ENCODE peak calls at places on chromosomes 1 and 21, in ten cellular contexts. P is BJ, C is prostate gland, M is mammary epithelial cell, H is nephron progenitor cell, E is BE2C, B is endothelial cell of umbilical vein, S is GM12865, O is left lung, F is lower lobe of right lung. W is an unnamed sample.

GRCh38 chr1:53587252-53587992 is 128.2 kb downstream of the DMRTB1 start:
- DNase-seq in P (no peak), C (no peak), M (no peak), H (no peak), E (no peak), B (no peak), S (no peak), O (no peak), F (no peak), W (no peak)

GRCh38 chr1:7967206-7967605 is 5.7 kb downstream of the PARK7 start:
- DNase-seq in P (no peak), C (no peak), M (no peak), H (no peak), E (no peak), B (peak; percentile 12), S (no peak), O (no peak), F (no peak), W (no peak)

GRCh38 chr1:203323587-203323986 is 18.3 kb downstream of the BTG2 start:
- DNase-seq in P (no peak), C (no peak), M (no peak), H (no peak), E (no peak), B (no peak), S (no peak), O (no peak), F (peak; percentile 64), W (no peak)

GRCh38 chr1:50822035-50822776 is 137.9 kb downstream of the FAF1 start:
- DNase-seq in P (no peak), C (no peak), M (peak; percentile 7), H (no peak), E (no peak), B (no peak), S (no peak), O (no peak), F (no peak), W (peak; percentile 22)

GRCh38 chr1:246404078-246404477 is 103.0 kb downstream of the SMYD3 start:
- DNase-seq in P (no peak), C (no peak), M (no peak), H (no peak), E (no peak), B (no peak), S (no peak), O (no peak), F (no peak), W (no peak)

GRCh38 chr1:112618114-112618720 is 724 bp downstream of the ST7L start:
- DNase-seq in P (no peak), C (no peak), M (peak; percentile 35), H (no peak), E (no peak), B (peak; percentile 64), S (peak; percentile 66), O (no peak), F (no peak), W (peak; percentile 39)

GRCh38 chr21:19326581-19327319 is 923.2 kb upstream of the TMPRSS15 start:
- DNase-seq in P (no peak), C (no peak), M (no peak), H (no peak), E (peak; percentile 29), B (no peak), S (no peak), O (no peak), F (no peak), W (no peak)

GRCh38 chr1:10909697-10910489 is 102.6 kb upstream of the TARDBP start:
- DNase-seq in P (no peak), C (peak; percentile 36), M (peak; percentile 27), H (peak; percentile 68), E (peak; percentile 78), B (peak; percentile 4), S (peak; percentile 72), O (peak; percentile 87), F (peak; percentile 86), W (peak; percentile 86)

GRCh38 chr1:177287996-177288395 is 117.2 kb downstream of the BRINP2 start:
- DNase-seq in P (no peak), C (no peak), M (no peak), H (no peak), E (no peak), B (peak; percentile 4), S (no peak), O (no peak), F (no peak), W (no peak)

GRCh38 chr21:43203523-43204080 is 34.8 kb downstream of the CRYAA start:
- DNase-seq in P (no peak), C (no peak), M (no peak), H (no peak), E (no peak), B (no peak), S (no peak), O (no peak), F (no peak), W (no peak)

GRCh38 chr1:101697057-101697456 is 299.7 kb downstream of the OLFM3 start:
- DNase-seq in P (no peak), C (no peak), M (peak; percentile 1), H (no peak), E (no peak), B (peak; percentile 5), S (no peak), O (no peak), F (no peak), W (no peak)

GRCh38 chr1:167582064-167582463 is 28.5 kb upstream of the CREG1 start:
- DNase-seq in P (no peak), C (no peak), M (no peak), H (no peak), E (no peak), B (no peak), S (no peak), O (no peak), F (no peak), W (no peak)

GRCh38 chr1:221994274-221994698 is 252.4 kb upstream of the DUSP10 start:
- DNase-seq in P (no peak), C (no peak), M (peak; percentile 90), H (no peak), E (no peak), B (no peak), S (peak; percentile 45), O (no peak), F (no peak), W (peak; percentile 24)

GRCh38 chr1:185284533-185285244 is 32.4 kb downstream of the IVNS1ABP start:
- DNase-seq in P (no peak), C (no peak), M (no peak), H (no peak), E (no peak), B (no peak), S (no peak), O (no peak), F (no peak), W (no peak)

GRCh38 chr21:40967771-40968170 is 120.8 kb upstream of the DSCAM start:
- DNase-seq in P (no peak), C (no peak), M (no peak), H (no peak), E (no peak), B (no peak), S (no peak), O (no peak), F (no peak), W (no peak)

GRCh38 chr21:40964691-40965090 is 117.7 kb upstream of the DSCAM start:
- DNase-seq in P (peak; percentile 8), C (no peak), M (no peak), H (no peak), E (no peak), B (no peak), S (no peak), O (no peak), F (no peak), W (no peak)
- TF ChIP-seq CTCF in P (no peak), C (no peak), M (no peak), H (no peak), E (no peak), B (no peak), S (no peak), O (no peak), F (no peak), W (no peak)

GRCh38 chr1:90955769-90956168 is 66.1 kb downstream of the ZNF644 start:
- DNase-seq in P (no peak), C (no peak), M (peak; percentile 7), H (no peak), E (no peak), B (no peak), S (no peak), O (no peak), F (no peak), W (no peak)
- TF ChIP-seq CTCF in P (no peak), C (no peak), M (no peak), H (no peak), E (no peak), B (no peak), S (no peak), O (no peak), F (no peak), W (no peak)

GRCh38 chr1:223531742-223532341 is 133.7 kb downstream of the CAPN8 start:
- DNase-seq in P (no peak), C (peak; percentile 18), M (peak; percentile 40), H (peak; percentile 73), E (peak; percentile 68), B (peak; percentile 48), S (peak; percentile 61), O (no peak), F (peak; percentile 71), W (peak; percentile 45)
- TF ChIP-seq CTCF in P (peak; percentile 69), C (peak; percentile 67), M (peak; percentile 80), H (peak; percentile 66), E (peak; percentile 91), B (peak; percentile 80), S (peak; percentile 88), O (peak; percentile 58), F (peak; percentile 59), W (peak; percentile 63)

DNA sequence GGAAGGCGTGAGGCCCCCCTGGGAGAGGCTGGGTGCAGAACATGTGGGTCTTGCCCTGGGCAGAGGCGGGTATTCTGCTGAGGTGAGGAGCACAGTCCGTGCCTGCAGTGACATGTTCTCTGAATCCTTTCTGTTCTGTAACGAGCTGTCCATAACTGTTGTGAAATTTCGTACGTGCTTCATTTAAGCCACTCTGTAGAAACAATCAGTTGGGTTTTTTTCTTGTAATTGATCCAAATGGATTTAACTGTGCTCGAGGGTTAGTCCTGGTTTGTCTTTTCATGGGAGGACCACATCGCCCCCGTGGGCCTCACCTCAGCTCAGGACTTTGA is 45.4 kb upstream of the DIP2A start:
- DNase-seq in P (no peak), C (no peak), M (peak; percentile 32), H (no peak), E (no peak), B (no peak), S (no peak), O (no peak), F (no peak), W (no peak)
- TF ChIP-seq CTCF in P (no peak), C (no peak), M (no peak), H (no peak), E (no peak), B (no peak), S (no peak), O (no peak), F (no peak), W (no peak)

DNA sequence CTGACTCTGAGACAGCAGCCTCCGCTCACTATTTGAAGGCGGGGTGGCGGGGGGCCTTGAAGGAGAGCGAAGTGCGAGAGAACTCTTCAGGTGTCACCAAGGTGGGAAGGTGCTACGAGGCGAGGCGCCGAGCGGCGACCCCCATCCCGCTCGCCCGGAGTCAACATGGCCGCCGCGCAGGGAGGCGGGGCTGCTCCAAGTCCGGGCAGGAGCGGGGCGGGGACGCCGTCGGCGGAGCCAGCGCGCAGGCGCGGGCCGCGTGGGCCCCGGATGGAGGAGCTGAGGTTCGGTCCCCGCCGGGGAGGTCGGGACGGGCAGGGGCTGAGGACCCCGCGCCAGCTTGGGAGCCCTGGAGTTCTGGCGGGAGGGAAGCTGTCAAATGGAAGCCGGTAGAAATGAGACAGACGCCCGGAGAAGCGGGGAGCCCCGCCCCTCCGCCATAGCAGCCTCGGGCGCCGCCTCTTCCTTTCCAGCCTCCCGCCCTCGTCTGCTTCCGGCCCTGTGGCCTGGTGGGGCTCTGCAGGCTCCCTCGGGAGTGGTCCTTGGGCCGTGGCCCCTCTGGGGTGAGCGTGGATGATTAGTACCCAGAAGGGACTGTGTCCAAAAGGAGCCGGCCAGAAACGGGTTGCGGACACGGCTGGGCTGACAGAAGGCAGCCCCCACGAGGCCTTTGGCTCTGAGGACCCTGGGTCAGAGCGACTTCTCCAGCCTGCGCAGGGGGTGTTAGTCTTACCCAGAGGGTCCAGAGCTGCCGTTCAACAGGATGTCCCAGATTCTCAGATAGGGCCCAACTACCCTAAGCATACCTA is at the start of gene PIGV:
- DNase-seq in P (no peak), C (peak; percentile 79), M (peak; percentile 78), H (peak; percentile 92), E (peak; percentile 87), B (peak; percentile 90), S (peak; percentile 91), O (peak; percentile 96), F (peak; percentile 91), W (peak; percentile 93)
- TF ChIP-seq CTCF in P (no peak), C (peak; percentile 56), M (peak; percentile 12), H (no peak), E (no peak), B (no peak), S (no peak), O (no peak), F (peak; percentile 22), W (no peak)

W was measured in GM13976.